ENCODE peak calls at places on chromosomes 11 and 22, in seven cellular contexts. C, F, O, T, G, D and V are unnamed samples.

GRCh38 chr11:126115820-126116319 is 53.2 kb upstream of the CDON start:
- DNase-seq in F (no peak), O (peak; percentile 62), T (peak; percentile 85), C (peak; percentile 73), D (peak; percentile 62), G (no peak), V (no peak)

GRCh38 chr22:37804502-37804885 is 3.2 kb upstream of the GCAT start:
- DNase-seq in T (no peak), F (no peak), G (no peak), O (peak; percentile 73), C (no peak), D (no peak), V (no peak)

GRCh38 chr11:16312242-16312641 is 44.1 kb downstream of the SOX6 start:
- DNase-seq in T (no peak), O (no peak), F (no peak), C (no peak), D (no peak), G (no peak), V (no peak)

GRCh38 chr11:76074178-76075112 is 131.9 kb downstream of the WNT11 start:
- DNase-seq in C (no peak), D (no peak), O (no peak), T (no peak), G (peak; percentile 33), F (no peak), V (no peak)

GRCh38 chr11:17734418-17734911 is at the start of gene KCNC1:
- DNase-seq in O (peak; percentile 93), D (peak; percentile 68), C (no peak), F (no peak), G (peak; percentile 46), T (no peak), V (no peak)

GRCh38 chr11:69126286-69126685 is 29.4 kb upstream of the SMIM38 start:
- DNase-seq in G (no peak), T (no peak), C (no peak), O (peak; percentile 42), F (no peak), D (peak; percentile 36), V (no peak)

GRCh38 chr11:122670131-122670530 is 14.6 kb downstream of the UBASH3B start:
- DNase-seq in F (no peak), D (no peak), T (no peak), C (no peak), O (no peak), G (no peak), V (no peak)

GRCh38 chr22:39429916-39430575 is 26.8 kb upstream of the MGAT3 start:
- DNase-seq in F (no peak), T (no peak), C (no peak), O (no peak), G (no peak), D (peak; percentile 76), V (no peak)

GRCh38 chr22:42309865-42310264 is 39.4 kb upstream of the TCF20 start:
- DNase-seq in D (no peak), F (no peak), G (no peak), C (no peak), T (no peak), O (no peak), V (no peak)

GRCh38 chr11:70432580-70432979 is 34.3 kb downstream of the CTTN start:
- DNase-seq in D (no peak), O (no peak), F (no peak), T (no peak), G (no peak), C (no peak), V (no peak)

GRCh38 chr11:96794152-96794551 is 404.3 kb downstream of the JRKL start:
- DNase-seq in G (no peak), O (no peak), C (no peak), D (no peak), F (no peak), T (no peak), V (no peak)

DNA sequence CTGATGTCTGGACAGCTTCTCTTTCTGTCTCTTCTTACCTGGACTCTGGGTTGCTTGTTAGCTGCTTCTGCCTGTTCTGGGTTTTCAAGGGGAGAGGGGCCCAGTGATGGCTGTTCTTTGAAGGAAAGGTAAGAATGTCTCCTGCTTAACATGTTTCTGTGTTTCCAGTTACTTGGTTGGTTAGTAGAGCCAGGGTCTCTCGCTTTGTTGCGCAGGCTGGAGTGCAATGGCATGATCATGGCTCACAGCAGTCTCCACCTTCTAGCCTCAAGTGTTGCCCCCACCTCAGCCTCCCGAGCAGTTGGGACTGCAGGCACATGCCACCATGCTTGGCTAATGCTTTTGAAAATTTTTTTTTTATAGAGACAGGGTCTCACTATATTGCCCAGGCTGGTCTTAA is 126.6 kb downstream of the BCR start:
- DNase-seq in C (no peak), D (peak; percentile 24), T (no peak), F (no peak), G (no peak), O (no peak), V (no peak)
- TF ChIP-seq POLR2AphosphoS5 in C (no peak), D (no peak), T (no peak), F (no peak), G (no peak), O (no peak), V (no peak)

DNA sequence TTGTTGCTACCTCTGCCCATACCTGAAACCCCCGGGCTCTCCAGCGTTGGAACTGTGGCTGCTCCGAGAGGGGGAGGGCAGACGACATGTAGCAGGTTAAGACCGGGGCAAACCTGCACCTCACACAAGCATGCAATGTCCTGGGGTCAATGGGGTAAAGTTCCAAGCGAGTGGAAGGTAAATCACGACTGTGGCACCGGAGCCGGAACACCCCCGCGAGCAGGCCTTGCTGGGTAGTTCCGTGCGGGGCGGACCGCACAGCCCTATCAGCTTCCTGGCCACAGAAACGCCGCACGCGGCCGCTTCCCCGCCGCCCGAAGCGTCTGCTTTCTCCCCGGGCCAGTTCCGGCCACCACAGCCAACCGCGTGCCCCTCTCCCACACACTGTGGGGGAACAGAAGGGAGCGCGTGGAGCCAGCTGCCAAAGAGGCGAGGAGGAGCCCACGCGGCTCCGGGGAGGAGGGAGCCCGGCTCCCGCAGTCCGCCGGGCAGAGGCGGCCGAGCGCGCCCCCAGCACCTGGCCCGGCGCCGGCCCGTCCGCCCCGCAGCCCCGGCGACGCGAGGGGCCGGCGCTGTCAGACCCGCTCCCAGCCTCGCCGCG is 1.6 kb downstream of the SPTBN2 start:
- DNase-seq in G (peak; percentile 78), O (peak; percentile 84), C (peak; percentile 34), F (no peak), D (no peak), T (peak; percentile 34), V (no peak)
- H3K4me3 ChIP-seq in G (peak overlapping the region; percentile 51), O (peak overlapping the region; percentile 55), C (peak overlapping the region; percentile 26), F (peak overlapping the region; percentile 81), D (peak overlapping the region; percentile 47), T (peak overlapping the region; percentile 51), V (peak overlapping the region; percentile 49)

GRCh38 chr11:1839204-1839923 is 583 bp downstream of the TNNI2 start:
- DNase-seq in O (no peak), C (no peak), T (no peak), G (no peak), D (no peak), F (no peak), V (no peak)
- H3K27ac ChIP-seq in O (no peak overlapping the region), C (no peak overlapping the region), T (no peak overlapping the region), G (no peak overlapping the region), D (peak overlapping the region; percentile 94), F (no peak overlapping the region), V (no peak overlapping the region)

DNA sequence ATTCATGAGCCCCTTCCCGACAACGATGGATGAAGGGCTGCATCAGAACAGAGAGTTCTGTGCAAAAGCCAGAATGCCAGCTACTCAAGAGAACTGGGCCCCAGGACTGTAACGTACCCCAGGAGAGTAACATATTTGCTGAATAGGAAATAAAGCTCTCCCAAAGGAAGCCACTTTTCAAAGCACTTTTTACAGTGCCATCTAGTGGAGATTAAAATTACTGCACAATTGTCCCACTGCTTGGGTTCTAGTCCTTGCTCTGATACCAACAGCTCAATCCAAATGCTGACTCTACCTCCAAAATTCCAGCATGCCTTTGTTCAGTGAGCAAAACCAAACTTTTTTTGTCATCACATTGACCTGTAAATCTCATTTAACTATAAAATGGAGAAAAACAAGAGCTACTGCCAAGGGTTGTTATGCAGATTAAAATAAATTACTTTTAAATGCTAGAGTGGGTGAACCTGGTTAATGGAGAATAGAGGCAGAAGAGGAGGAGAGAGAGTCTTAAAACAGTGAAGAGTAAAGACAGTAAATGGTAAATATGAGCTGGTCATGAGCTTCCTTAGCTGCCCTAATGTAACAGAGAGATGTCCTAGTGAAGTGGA is 87.6 kb upstream of the FSHB start:
- DNase-seq in F (peak; percentile 6), D (no peak), T (no peak), O (peak; percentile 21), C (no peak), G (peak; percentile 43), V (no peak)
- TF ChIP-seq POLR2AphosphoS5 in F (no peak), D (no peak), T (no peak), O (no peak), C (no peak), G (no peak), V (no peak)

GRCh38 chr11:48019597-48019996 is 39.2 kb downstream of the PTPRJ start:
- DNase-seq in D (no peak), O (no peak), G (no peak), F (no peak), T (peak; percentile 45), C (no peak), V (no peak)
- H3K4me3 ChIP-seq in D (no peak overlapping the region), O (no peak overlapping the region), G (no peak overlapping the region), F (no peak overlapping the region), T (no peak overlapping the region), C (no peak overlapping the region), V (no peak overlapping the region)

DNA sequence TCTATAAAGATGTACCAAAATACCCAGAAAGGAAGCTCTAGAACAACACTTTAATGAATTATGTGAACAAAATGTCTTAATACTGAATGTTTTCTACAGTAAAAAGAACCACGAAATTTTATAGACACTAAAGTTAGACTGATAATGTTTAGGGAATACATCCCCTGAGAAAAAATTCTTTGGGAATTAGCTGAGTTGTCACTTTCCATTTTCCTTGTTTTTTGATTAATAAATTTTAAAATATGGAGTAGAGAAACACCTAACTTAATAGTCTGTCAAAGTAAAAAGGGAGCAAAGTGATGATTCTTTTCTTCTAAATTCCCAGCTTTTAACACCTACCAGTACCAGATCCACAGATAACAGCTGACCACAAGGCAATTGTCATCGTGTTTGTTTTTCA is 23.1 kb upstream of the SCN3B start:
- DNase-seq in G (no peak), T (no peak), O (no peak), C (no peak), F (no peak), D (no peak), V (no peak)
- H3K27ac ChIP-seq in G (no peak overlapping the region), T (no peak overlapping the region), O (no peak overlapping the region), C (no peak overlapping the region), F (no peak overlapping the region), D (no peak overlapping the region), V (no peak overlapping the region)

GRCh38 chr11:58024601-58025091 is 965 bp downstream of the OR9Q1 start:
- DNase-seq in C (peak; percentile 77), D (no peak), O (no peak), G (no peak), F (no peak), T (peak; percentile 54), V (no peak)
- TF ChIP-seq POLR2AphosphoS5 in C (no peak), D (peak; percentile 82), O (no peak), G (no peak), F (no peak), T (no peak), V (peak; percentile 77)